ENCODE peak calls at places on chromosome 21, in six cellular contexts. F is K562, G is H1, Z is HepG2, W is GM12878, K is SK-N-SH. U is an unnamed sample.

GRCh38 chr21:17784604-17785402 is 34.4 kb downstream of the C21orf91 start:
- DNase-seq in W (peak; percentile 99), G (no peak), F (no peak), K (no peak), Z (no peak), U (no peak)

GRCh38 chr21:42777757-42778344 is 101.5 kb downstream of the WDR4 start:
- DNase-seq in G (no peak), Z (no peak), F (no peak), W (peak; percentile 8), K (no peak), U (no peak)

GRCh38 chr21:39518055-39518844 is 66.5 kb downstream of the SH3BGR start:
- DNase-seq in F (peak; percentile 90), G (peak; percentile 43), Z (peak; percentile 60), K (peak; percentile 87), W (peak; percentile 4), U (peak; percentile 54)

GRCh38 chr21:36839123-36839522 is 127.3 kb downstream of the HLCS start:
- DNase-seq in Z (no peak), G (no peak), K (no peak), W (no peak), F (no peak), U (no peak)

GRCh38 chr21:38830667-38831525 is 25.2 kb downstream of the ETS2 start:
- DNase-seq in Z (no peak), K (no peak), G (no peak), F (no peak), W (no peak), U (no peak)

GRCh38 chr21:38921511-38922215 is 115.9 kb downstream of the ETS2 start:
- DNase-seq in F (no peak), W (no peak), K (no peak), G (no peak), Z (no peak), U (no peak)

GRCh38 chr21:39001341-39001740 is 181.9 kb downstream of the PSMG1 start:
- DNase-seq in F (no peak), W (no peak), Z (no peak), K (no peak), G (no peak), U (no peak)

GRCh38 chr21:31222142-31222541 is 121.9 kb downstream of the TIAM1 start:
- DNase-seq in K (no peak), G (no peak), W (no peak), F (no peak), Z (no peak), U (no peak)

GRCh38 chr21:34544032-34544496 is 32.1 kb upstream of the KCNE1 start:
- DNase-seq in F (peak; percentile 83), G (peak; percentile 61), W (no peak), K (peak; percentile 72), Z (peak; percentile 88), U (peak; percentile 68)

GRCh38 chr21:26388731-26389231 is 184.3 kb downstream of the CYYR1 start:
- DNase-seq in F (no peak), W (no peak), Z (no peak), G (no peak), K (peak; percentile 13), U (no peak)

GRCh38 chr21:44761747-44762208 is 39.8 kb downstream of the UBE2G2 start:
- DNase-seq in G (no peak), F (no peak), W (no peak), K (no peak), Z (no peak), U (no peak)
- TF ChIP-seq GABPA in G (no peak), F (no peak), W (no peak), K (no peak), Z (no peak), U (no peak)

GRCh38 chr21:45507523-45507875 is 34.7 kb downstream of the SLC19A1 start:
- DNase-seq in F (no peak), Z (no peak), K (no peak), G (no peak), W (no peak), U (no peak)

GRCh38 chr21:45505416-45506021 is 36.7 kb downstream of the SLC19A1 start:
- DNase-seq in Z (no peak), W (no peak), K (no peak), F (no peak), G (no peak), U (no peak)

GRCh38 chr21:45507888-45508508 is 34.2 kb downstream of the SLC19A1 start:
- DNase-seq in K (no peak), F (no peak), W (no peak), Z (no peak), G (no peak), U (no peak)

GRCh38 chr21:45506241-45506817 is 35.9 kb downstream of the SLC19A1 start:
- DNase-seq in G (no peak), F (no peak), K (no peak), W (no peak), Z (no peak), U (no peak)

GRCh38 chr21:45506836-45507522 is 35.3 kb downstream of the SLC19A1 start:
- DNase-seq in K (no peak), G (no peak), Z (no peak), F (no peak), W (no peak), U (no peak)
- TF ChIP-seq GABPA in K (no peak), G (no peak), Z (no peak), F (no peak), W (no peak), U (no peak)

GRCh38 chr21:24729568-24729967 is 877.7 kb downstream of the MRPL39 start:
- DNase-seq in W (no peak), F (no peak), K (no peak), Z (no peak), G (no peak), U (no peak)
- TF ChIP-seq GABPA in W (no peak), F (no peak), K (no peak), Z (no peak), G (no peak), U (no peak)

GRCh38 chr21:25350056-25350455 is 257.2 kb downstream of the MRPL39 start:
- DNase-seq in Z (no peak), F (no peak), K (peak; percentile 25), G (no peak), W (no peak), U (no peak)
- TF ChIP-seq GABPA in Z (no peak), F (no peak), K (no peak), G (no peak), W (no peak), U (no peak)

U was measured in HL-60.